ENCODE peak calls at places on chromosomes 2 and 18, in four cellular contexts. One of them, this sample, is unnamed.

GRCh38 chr2:72998724-72999123 is 72.8 kb downstream of the SFXN5 start:
- DNase-seq in endothelial cell: no peak
- DNase-seq in AG10803: no peak
- DNase-seq in ovary: no peak
- DNase-seq in this sample: no peak

GRCh38 chr2:96120991-96121390 is 4.6 kb upstream of the ADRA2B start:
- DNase-seq in endothelial cell: no peak
- DNase-seq in AG10803: no peak
- DNase-seq in ovary: no peak
- DNase-seq in this sample: no peak

GRCh38 chr18:7711495-7711894 is 144.4 kb downstream of the PTPRM start:
- DNase-seq in AG10803: no peak
- DNase-seq in ovary: no peak
- DNase-seq in endothelial cell: no peak
- DNase-seq in this sample: no peak

GRCh38 chr2:120820885-120821279 is 85.2 kb downstream of the GLI2 start:
- DNase-seq in endothelial cell: no peak
- DNase-seq in ovary: peak; percentile 54
- DNase-seq in AG10803: peak; percentile 81
- DNase-seq in this sample: peak; percentile 63

GRCh38 chr18:63882333-63883141 is 5.0 kb upstream of the SERPINB2 start:
- DNase-seq in ovary: no peak
- DNase-seq in endothelial cell: no peak
- DNase-seq in AG10803: peak; percentile 87
- DNase-seq in this sample: no peak

GRCh38 chr2:44326548-44327269 is 34.6 kb downstream of the PREPL start:
- DNase-seq in AG10803: no peak
- DNase-seq in ovary: no peak
- DNase-seq in endothelial cell: no peak
- DNase-seq in this sample: no peak

GRCh38 chr18:41378628-41379027 is 576.4 kb upstream of the PIK3C3 start:
- DNase-seq in ovary: no peak
- DNase-seq in AG10803: peak; percentile 50
- DNase-seq in endothelial cell: no peak
- DNase-seq in this sample: no peak

GRCh38 chr2:198401644-198402043 is 597.3 kb downstream of the PLCL1 start:
- DNase-seq in endothelial cell: no peak
- DNase-seq in ovary: no peak
- DNase-seq in AG10803: no peak
- DNase-seq in this sample: no peak

GRCh38 chr2:158128168-158128973 is 26.7 kb downstream of the UPP2 start:
- DNase-seq in endothelial cell: no peak
- DNase-seq in ovary: no peak
- DNase-seq in AG10803: no peak
- DNase-seq in this sample: no peak

GRCh38 chr2:139864821-139865302 is 1084.7 kb upstream of the NXPH2 start:
- DNase-seq in ovary: no peak
- DNase-seq in endothelial cell: no peak
- DNase-seq in AG10803: no peak
- DNase-seq in this sample: no peak

GRCh38 chr2:27798948-27799645 is 27.6 kb downstream of the MRPL33 start:
- DNase-seq in AG10803: peak; percentile 100
- DNase-seq in ovary: no peak
- DNase-seq in endothelial cell: no peak
- DNase-seq in this sample: peak; percentile 72

GRCh38 chr2:105969552-105969951 is 224.5 kb downstream of the UXS1 start:
- DNase-seq in ovary: no peak
- DNase-seq in AG10803: no peak
- DNase-seq in endothelial cell: peak; percentile 46
- DNase-seq in this sample: no peak

GRCh38 chr2:191806396-191806795 is 40.5 kb downstream of the CAVIN2 start:
- DNase-seq in AG10803: peak; percentile 18
- DNase-seq in endothelial cell: no peak
- DNase-seq in ovary: no peak
- DNase-seq in this sample: no peak

GRCh38 chr2:10415048-10415447 is 33.1 kb downstream of the ODC1 start:
- DNase-seq in ovary: no peak
- DNase-seq in AG10803: no peak
- DNase-seq in endothelial cell: no peak
- DNase-seq in this sample: no peak

GRCh38 chr18:75070235-75070624 is 138.7 kb downstream of the PTGR3 start:
- DNase-seq in endothelial cell: no peak
- DNase-seq in AG10803: no peak
- DNase-seq in ovary: no peak
- DNase-seq in this sample: no peak

GRCh38 chr2:14355102-14355501 is 277.4 kb upstream of the LRATD1 start:
- DNase-seq in endothelial cell: no peak
- DNase-seq in AG10803: no peak
- DNase-seq in ovary: no peak
- DNase-seq in this sample: no peak

GRCh38 chr18:24051256-24051947 is 36.8 kb downstream of the TTC39C start:
- DNase-seq in ovary: no peak
- DNase-seq in endothelial cell: no peak
- DNase-seq in AG10803: no peak
- DNase-seq in this sample: no peak

GRCh38 chr2:108938069-108938710 is 50.8 kb downstream of the EDAR start:
- DNase-seq in ovary: no peak
- DNase-seq in endothelial cell: no peak
- DNase-seq in AG10803: peak; percentile 58
- DNase-seq in this sample: no peak

GRCh38 chr2:12031871-12032270 is 285.4 kb downstream of the LPIN1 start:
- DNase-seq in AG10803: no peak
- DNase-seq in ovary: no peak
- DNase-seq in endothelial cell: no peak
- DNase-seq in this sample: no peak

GRCh38 chr18:12374398-12374797 is 2.6 kb downstream of the AFG3L2 start:
- DNase-seq in endothelial cell: no peak
- DNase-seq in ovary: no peak
- DNase-seq in AG10803: no peak
- DNase-seq in this sample: no peak

GRCh38 chr18:12373771-12374116 is 3.3 kb downstream of the AFG3L2 start:
- DNase-seq in AG10803: no peak
- DNase-seq in endothelial cell: no peak
- DNase-seq in ovary: no peak
- DNase-seq in this sample: no peak

GRCh38 chr18:12376718-12377555 is at the start of gene AFG3L2:
- DNase-seq in endothelial cell: peak; percentile 100
- DNase-seq in AG10803: peak; percentile 99
- DNase-seq in ovary: peak; percentile 100
- DNase-seq in this sample: peak; percentile 100

GRCh38 chr18:12376034-12376717 is 851 bp downstream of the AFG3L2 start:
- DNase-seq in ovary: peak; percentile 35
- DNase-seq in AG10803: no peak
- DNase-seq in endothelial cell: peak; percentile 10
- DNase-seq in this sample: peak; percentile 21

DNA sequence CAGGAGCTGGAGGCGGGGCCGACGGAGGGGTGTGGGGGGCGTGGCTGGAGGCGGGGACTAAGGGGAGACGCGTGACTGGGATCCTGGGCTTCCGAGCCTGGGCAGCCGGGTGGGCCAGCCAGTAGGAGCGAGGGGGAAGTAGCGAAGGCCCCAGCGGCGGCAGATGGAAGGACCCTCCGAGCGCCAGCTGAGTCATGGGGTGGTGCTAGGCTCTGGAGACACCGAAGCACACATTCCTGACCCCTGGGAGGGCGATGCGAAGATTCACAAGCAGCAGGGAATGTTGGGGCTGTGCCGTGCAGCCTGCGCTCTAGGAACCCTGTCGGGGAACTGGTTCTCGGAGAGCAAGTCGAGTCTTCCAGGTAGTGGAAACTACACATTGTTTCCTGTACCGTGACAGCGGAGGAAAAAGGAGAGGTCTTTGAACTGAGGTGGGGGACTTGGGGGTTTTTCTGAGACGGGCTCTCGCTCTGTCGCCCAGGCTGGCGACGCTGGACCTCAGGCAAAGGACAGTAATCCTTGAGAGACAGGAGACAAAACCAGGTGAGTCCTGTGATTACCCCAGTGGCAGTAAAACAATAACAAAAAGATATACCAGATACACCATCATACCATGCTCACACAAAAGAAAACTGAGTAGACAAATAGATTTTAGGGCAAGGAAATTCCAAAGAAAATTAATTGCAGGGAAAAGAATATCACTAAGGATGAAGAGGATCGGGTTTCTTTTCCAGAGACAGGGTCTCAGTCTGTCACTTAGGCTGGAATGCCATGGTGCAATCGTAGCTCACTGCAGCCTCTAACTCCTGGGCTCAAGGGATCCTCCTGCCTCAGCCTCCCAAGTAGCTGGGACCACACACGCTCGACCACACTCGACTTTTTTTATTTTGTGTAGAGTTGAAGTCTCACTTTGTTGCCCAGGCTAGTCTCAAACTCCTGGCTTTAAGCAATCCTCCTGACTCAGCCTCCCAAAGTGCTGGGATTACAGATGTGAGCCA is 828 bp upstream of the AFG3L2 start:
- DNase-seq in AG10803: no peak
- DNase-seq in endothelial cell: no peak
- DNase-seq in ovary: no peak
- DNase-seq in this sample: no peak
- TF ChIP-seq CTCF in AG10803: peak; percentile 31
- TF ChIP-seq CTCF in endothelial cell: peak; percentile 26
- TF ChIP-seq CTCF in ovary: peak; percentile 54
- TF ChIP-seq CTCF in this sample: peak; percentile 19

DNA sequence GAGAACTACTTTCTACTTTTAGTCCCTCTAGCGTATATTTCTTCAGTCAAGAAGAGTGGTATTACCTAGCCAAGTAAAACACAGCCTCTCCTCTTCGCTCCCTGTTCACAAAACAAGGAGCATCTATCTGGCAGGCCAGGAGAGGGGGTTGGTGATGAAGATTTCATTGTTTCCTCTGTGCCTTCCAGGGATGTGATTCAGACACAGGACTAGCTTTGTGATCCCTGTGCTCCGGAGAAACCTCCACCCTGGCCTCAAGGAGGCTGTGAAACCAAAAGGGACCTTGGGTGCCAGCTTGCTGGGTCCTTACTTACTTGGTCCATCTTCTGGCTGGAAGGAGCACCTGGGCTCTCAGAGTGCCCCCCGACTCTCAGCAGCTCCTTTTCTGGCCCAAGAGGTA is 5.7 kb downstream of the RHOB start:
- DNase-seq in ovary: no peak
- DNase-seq in AG10803: no peak
- DNase-seq in endothelial cell: no peak
- DNase-seq in this sample: no peak
- TF ChIP-seq CTCF in ovary: no peak
- TF ChIP-seq CTCF in AG10803: no peak
- TF ChIP-seq CTCF in endothelial cell: no peak
- TF ChIP-seq CTCF in this sample: no peak

GRCh38 chr2:20542269-20542668 is 95.4 kb downstream of the RHOB start:
- DNase-seq in endothelial cell: no peak
- DNase-seq in ovary: no peak
- DNase-seq in AG10803: no peak
- DNase-seq in this sample: no peak

GRCh38 chr2:20541305-20541640 is 94.4 kb downstream of the RHOB start:
- DNase-seq in ovary: no peak
- DNase-seq in endothelial cell: no peak
- DNase-seq in AG10803: no peak
- DNase-seq in this sample: no peak

GRCh38 chr2:20540587-20541304 is 93.9 kb downstream of the RHOB start:
- DNase-seq in endothelial cell: no peak
- DNase-seq in AG10803: no peak
- DNase-seq in ovary: no peak
- DNase-seq in this sample: no peak

GRCh38 chr2:20542761-20543578 is 96.1 kb downstream of the RHOB start:
- DNase-seq in AG10803: peak; percentile 52
- DNase-seq in endothelial cell: no peak
- DNase-seq in ovary: no peak
- DNase-seq in this sample: peak; percentile 56

GRCh38 chr2:20541651-20542050 is 94.8 kb downstream of the RHOB start:
- DNase-seq in AG10803: no peak
- DNase-seq in ovary: no peak
- DNase-seq in endothelial cell: no peak
- DNase-seq in this sample: no peak
- TF ChIP-seq CTCF in AG10803: no peak
- TF ChIP-seq CTCF in ovary: no peak
- TF ChIP-seq CTCF in endothelial cell: no peak
- TF ChIP-seq CTCF in this sample: no peak

GRCh38 chr2:226622484-226622883 is 177.1 kb downstream of the IRS1 start:
- DNase-seq in ovary: no peak
- DNase-seq in AG10803: no peak
- DNase-seq in endothelial cell: no peak
- DNase-seq in this sample: no peak
- TF ChIP-seq CTCF in ovary: no peak
- TF ChIP-seq CTCF in AG10803: no peak
- TF ChIP-seq CTCF in endothelial cell: peak; percentile 35
- TF ChIP-seq CTCF in this sample: peak; percentile 9

GRCh38 chr2:34738691-34739090 is 1139.6 kb upstream of the FAM98A start:
- DNase-seq in AG10803: no peak
- DNase-seq in ovary: no peak
- DNase-seq in endothelial cell: peak; percentile 52
- DNase-seq in this sample: no peak
- TF ChIP-seq CTCF in AG10803: no peak
- TF ChIP-seq CTCF in ovary: no peak
- TF ChIP-seq CTCF in endothelial cell: peak; percentile 60
- TF ChIP-seq CTCF in this sample: no peak